ENCODE peak calls at places on chromosomes 2 and 18, in six cellular contexts. M is kidney tubule cell; U is activated CD4-positive, alpha-beta T cell treated with anti-CD3 and anti-CD28 coated beads, Interleukin-2, amount 10 ng/mL, durations not matched to agents 7 days and 5 days; S is sciatic nerve; T is amniotic stem cell; Q is SJCRH30. B is an unnamed sample.

GRCh38 chr2:12778369-12778768 is 61.6 kb downstream of the TRIB2 start:
- DNase-seq in Q (peak), M (no peak), S (peak), T (no peak), U (no peak), B (peak)

GRCh38 chr2:85976106-85976920 is 87.5 kb upstream of the ST3GAL5 start:
- DNase-seq in Q (no peak), T (no peak), S (no peak), M (no peak), U (no peak), B (no peak)

GRCh38 chr2:10452334-10452733 is 4.2 kb upstream of the ODC1 start:
- DNase-seq in S (no peak), T (no peak), U (no peak), Q (peak), M (peak), B (peak)

GRCh38 chr2:9847140-9847539 is 3.9 kb downstream of the TAF1B start:
- DNase-seq in M (no peak), U (no peak), T (no peak), S (no peak), Q (no peak), B (peak)

GRCh38 chr18:22032392-22032961 is 136.9 kb upstream of the GATA6 start:
- DNase-seq in S (no peak), M (peak), U (no peak), Q (no peak), T (peak), B (peak)

GRCh38 chr2:226728996-226729395 is 70.6 kb downstream of the IRS1 start:
- DNase-seq in Q (no peak), U (no peak), T (no peak), S (no peak), M (no peak), B (peak)

GRCh38 chr2:173448938-173449471 is 94.3 kb downstream of the CDCA7 start:
- DNase-seq in M (peak), U (peak), S (peak), T (peak), Q (peak), B (peak)

GRCh38 chr18:58288922-58289797 is 245.1 kb downstream of the NEDD4L start:
- DNase-seq in M (peak), U (no peak), S (no peak), Q (peak), T (no peak), B (peak)

GRCh38 chr2:17706845-17707244 is 46.8 kb downstream of the SMC6 start:
- DNase-seq in U (no peak), T (no peak), M (no peak), Q (no peak), S (no peak), B (no peak)

GRCh38 chr2:240946046-240946445 is 39.9 kb downstream of the CROCC2 start:
- DNase-seq in M (no peak), S (peak), T (no peak), U (no peak), Q (no peak), B (no peak)

GRCh38 chr2:224302952-224303351 is 99.0 kb downstream of the FAM124B start:
- DNase-seq in M (peak), S (no peak), U (no peak), Q (no peak), T (no peak), B (no peak)

GRCh38 chr18:61322265-61322873 is 10.9 kb upstream of the CDH20 start:
- DNase-seq in Q (peak), U (peak), S (peak), T (peak), M (peak), B (peak)

GRCh38 chr2:143489135-143489534 is 359.9 kb downstream of the ARHGAP15 start:
- DNase-seq in Q (no peak), U (no peak), M (peak), T (peak), S (no peak), B (peak)

GRCh38 chr2:140353541-140353940 is 1573.4 kb upstream of the NXPH2 start:
- DNase-seq in T (no peak), M (peak), U (no peak), Q (no peak), S (no peak), B (no peak)

GRCh38 chr2:224023188-224023587 is 15.9 kb downstream of the SERPINE2 start:
- DNase-seq in T (no peak), M (peak), Q (no peak), S (no peak), U (no peak), B (peak)

GRCh38 chr2:186059096-186059495 is 320.5 kb downstream of the FSIP2 start:
- DNase-seq in Q (peak), M (no peak), S (no peak), U (no peak), T (no peak), B (peak)